ENCODE peak calls at places on chromosomes 13 and 19, in five cellular contexts. G is GM12891, W is transverse colon, Y is K562, S is esophagus muscularis mucosa. O is an unnamed sample.

GRCh38 chr13:100694722-100695644 is 20.4 kb upstream of the TMTC4 start:
- DNase-seq in Y (peak; percentile 46), W (peak; percentile 31), G (no peak), S (no peak), O (peak; percentile 21)

GRCh38 chr19:55392820-55393219 is 7.1 kb downstream of the RPL28 start:
- DNase-seq in W (no peak), S (no peak), Y (no peak), G (no peak), O (no peak)

GRCh38 chr19:16497042-16497441 is 848 bp downstream of the C19orf44 start:
- DNase-seq in S (no peak), G (no peak), Y (no peak), W (no peak), O (no peak)

GRCh38 chr19:13847033-13847899 is 29.7 kb upstream of the NANOS3 start:
- DNase-seq in Y (peak; percentile 83), W (peak; percentile 93), S (peak; percentile 99), G (peak; percentile 65), O (peak; percentile 70)

GRCh38 chr13:113042456-113042855 is 63.1 kb upstream of the F7 start:
- DNase-seq in Y (no peak), S (no peak), G (no peak), W (no peak), O (no peak)

GRCh38 chr19:56603829-56604228 is 8.7 kb downstream of the ZNF71 start:
- DNase-seq in W (no peak), S (no peak), G (no peak), Y (no peak), O (no peak)

GRCh38 chr13:46668302-46668720 is 115.3 kb downstream of the LRCH1 start:
- DNase-seq in W (no peak), S (no peak), Y (no peak), G (no peak), O (no peak)

GRCh38 chr13:95020298-95020987 is 280.8 kb downstream of the ABCC4 start:
- DNase-seq in W (no peak), G (no peak), S (no peak), Y (no peak), O (no peak)

GRCh38 chr13:109787135-109787954 is 962 bp upstream of the IRS2 start:
- DNase-seq in S (peak; percentile 92), Y (peak; percentile 51), G (no peak), W (peak; percentile 36), O (no peak)

GRCh38 chr13:92951273-92951820 is 275.3 kb upstream of the GPC6 start:
- DNase-seq in Y (no peak), G (no peak), W (no peak), S (no peak), O (no peak)

GRCh38 chr13:114219406-114219805 is 15.3 kb upstream of the CDC16 start:
- DNase-seq in S (no peak), G (no peak), Y (no peak), W (no peak), O (no peak)

DNA sequence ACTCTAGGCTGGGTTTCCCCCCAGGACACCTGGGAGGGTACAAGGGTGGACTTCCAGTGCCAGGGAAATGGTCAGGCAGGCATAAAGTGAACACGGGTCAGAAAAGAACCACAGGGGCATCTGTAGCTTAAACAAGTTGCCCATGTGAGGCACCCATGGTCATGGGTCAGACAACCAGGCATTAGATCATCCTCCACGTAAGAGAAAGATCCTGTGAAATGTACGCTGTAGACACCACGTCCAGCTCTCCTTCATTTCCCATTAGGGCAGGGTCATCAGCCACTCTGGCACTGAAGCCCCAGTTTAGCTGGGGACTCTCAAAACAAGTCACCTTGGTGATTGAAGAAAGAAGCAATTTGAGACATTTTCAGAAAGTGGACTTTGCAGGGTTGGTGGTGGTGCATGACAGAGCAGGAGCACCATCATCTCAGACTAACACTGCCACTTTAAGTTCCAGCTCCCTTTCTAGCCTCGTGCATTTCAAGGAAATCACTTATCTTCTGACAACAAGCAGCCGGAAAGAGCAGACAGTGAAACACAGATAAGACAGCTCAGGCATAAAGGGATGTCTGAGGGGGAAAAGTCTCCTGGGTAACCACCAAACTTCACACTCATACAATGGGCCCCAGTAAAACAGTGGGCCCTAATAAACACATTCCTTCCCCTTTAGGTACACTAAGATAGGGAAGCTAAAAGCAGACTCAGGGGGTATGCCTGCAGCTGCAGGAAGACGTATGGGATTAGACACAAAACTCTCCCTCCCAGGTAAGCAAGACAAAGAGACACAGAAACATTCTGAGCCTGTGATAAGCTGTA is 16.1 kb upstream of the SIGLEC6 start:
- DNase-seq in W (no peak), S (no peak), G (no peak), Y (peak; percentile 55), O (no peak)
- TF ChIP-seq POLR2AphosphoS5 in W (no peak), S (no peak), G (no peak), Y (peak; percentile 97), O (no peak)

DNA sequence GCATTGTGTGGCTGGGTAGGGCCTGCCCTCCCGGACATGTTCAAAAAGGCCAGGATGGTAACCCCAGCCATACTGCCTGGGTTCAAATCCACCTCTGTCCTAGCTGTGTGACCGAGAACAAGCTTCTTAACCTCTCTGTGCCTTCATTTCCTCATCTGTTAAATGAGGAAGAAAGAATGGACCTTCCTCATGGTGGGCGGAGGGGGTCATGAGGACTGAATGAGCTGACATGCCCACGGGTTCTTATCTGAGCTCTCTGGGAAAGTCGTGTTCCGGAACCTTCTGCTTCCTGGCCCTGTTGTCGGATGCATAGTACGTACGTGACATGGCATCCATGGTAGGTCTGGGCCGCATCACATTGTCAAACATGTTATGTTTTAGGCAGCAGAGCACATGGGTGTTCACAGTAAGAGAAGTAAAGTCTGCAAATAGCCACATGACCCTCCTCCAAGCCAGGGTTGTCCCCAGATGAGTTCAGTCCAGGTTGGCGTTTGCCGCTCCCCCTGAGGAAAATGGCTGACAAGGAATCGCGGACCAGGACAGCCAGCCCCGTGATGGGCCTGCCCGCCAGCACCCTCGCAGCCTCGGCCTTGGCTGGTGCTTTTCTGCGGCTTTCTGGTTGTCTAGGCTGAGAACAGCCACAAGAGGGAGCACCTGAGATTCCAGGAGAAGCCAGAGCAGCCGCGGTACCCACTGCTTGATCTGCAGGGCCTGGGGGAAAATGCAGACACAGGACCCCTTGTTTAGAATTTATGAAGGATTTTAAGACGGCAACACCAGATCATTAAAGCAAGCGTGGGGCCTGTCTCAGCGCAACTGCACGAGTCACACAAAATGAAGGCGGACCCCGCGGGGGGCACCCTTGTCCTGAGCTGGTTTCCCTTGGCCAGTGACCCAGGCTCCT is 2.4 kb upstream of the NTN5 start:
- DNase-seq in W (peak; percentile 86), Y (peak; percentile 86), G (peak; percentile 96), S (peak; percentile 93), O (peak; percentile 93)
- TF ChIP-seq POLR2AphosphoS5 in W (no peak), Y (no peak), G (no peak), S (peak; percentile 71), O (no peak)

DNA sequence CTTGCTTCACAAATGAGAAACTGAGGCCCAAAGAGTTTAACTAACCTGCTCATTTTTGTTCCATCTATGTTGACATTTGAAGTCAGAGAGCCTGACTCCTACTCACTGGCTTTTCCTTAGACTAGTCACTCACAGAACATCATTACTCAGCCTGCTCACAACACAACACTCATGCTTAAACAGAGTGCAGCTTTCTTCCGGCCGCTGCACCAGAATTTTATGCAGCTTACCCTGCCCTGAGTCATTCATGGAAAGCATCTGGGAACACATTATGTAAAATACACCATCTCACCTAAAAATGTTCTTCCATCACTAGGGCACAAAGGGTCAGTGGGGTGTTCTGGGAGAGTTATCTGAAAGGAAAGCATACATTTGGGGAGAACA is 303.4 kb downstream of the SPRY2 start:
- DNase-seq in Y (no peak), G (no peak), S (no peak), W (no peak), O (no peak)
- TF ChIP-seq POLR2AphosphoS5 in Y (no peak), G (no peak), S (no peak), W (no peak), O (no peak)

DNA sequence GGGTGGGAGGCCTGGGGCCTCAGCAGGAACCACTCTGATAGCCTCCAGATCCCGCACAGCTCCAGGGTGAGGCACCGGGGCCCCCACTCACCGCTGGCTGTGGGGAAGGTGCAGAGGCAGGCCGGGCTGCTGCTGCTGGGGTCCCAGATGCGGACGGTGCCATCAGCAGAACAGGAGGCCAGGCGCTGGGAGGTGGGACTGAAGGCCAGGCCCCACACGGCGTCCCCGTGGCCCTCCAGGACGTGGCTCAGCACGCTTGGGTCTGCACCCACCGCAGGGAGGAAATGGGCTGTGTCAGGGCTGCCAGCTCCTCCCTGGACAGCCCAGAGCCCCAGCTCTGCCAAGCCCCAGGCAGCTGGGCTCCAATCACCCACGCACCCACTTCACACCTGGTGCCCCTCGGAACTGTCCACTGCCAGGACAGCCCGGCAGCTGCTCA is 6.1 kb upstream of the PRKD2 start:
- DNase-seq in Y (no peak), G (no peak), S (no peak), W (no peak), O (no peak)
- TF ChIP-seq POLR2AphosphoS5 in Y (no peak), G (no peak), S (no peak), W (no peak), O (no peak)

DNA sequence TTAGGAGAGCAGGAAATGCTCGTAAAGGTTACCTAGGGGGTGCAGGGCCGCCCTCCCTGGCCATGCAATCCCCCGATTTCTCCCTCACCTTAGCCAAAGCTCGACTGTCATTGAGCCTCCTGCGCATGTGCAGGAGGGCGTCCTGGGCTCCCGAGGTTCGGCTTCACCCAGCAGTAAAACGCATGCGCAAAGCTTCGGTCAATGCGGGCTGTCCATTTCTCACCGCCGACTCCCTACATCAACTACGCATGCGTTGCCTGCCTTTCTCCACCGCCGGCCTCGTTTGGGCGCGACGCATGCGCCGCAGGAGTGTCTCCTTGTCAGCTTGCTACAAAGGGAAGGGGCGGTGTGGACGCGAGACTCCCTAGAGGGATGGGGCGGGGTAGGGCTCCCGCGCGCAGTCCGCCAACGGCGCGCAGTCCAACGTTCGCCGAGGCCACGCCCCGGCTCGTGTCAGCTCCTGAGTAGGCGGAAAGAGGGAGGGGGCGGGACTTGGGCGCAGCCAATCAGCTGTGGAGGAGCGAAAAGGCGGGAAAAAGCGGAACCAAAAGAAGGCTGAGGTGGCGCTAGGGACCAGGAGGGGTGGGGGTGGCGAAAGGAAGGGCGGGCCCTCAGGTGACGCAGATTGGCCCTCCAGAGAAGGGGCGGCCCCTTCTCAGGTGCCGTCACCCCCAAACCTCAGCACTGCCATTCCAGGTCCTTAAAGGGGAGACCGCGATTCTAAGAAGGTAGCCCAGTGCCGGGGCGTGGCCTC is at the start of the genes SYNGR4 and TMEM143:
- DNase-seq in W (peak; percentile 98), Y (peak; percentile 98), S (peak; percentile 100), G (peak; percentile 96), O (peak; percentile 98)
- TF ChIP-seq POLR2AphosphoS5 in W (peak; percentile 53), Y (peak; percentile 48), S (peak; percentile 98), G (no peak), O (no peak)

GRCh38 chr13:33611016-33611805 is 206.7 kb upstream of the RFC3 start:
- DNase-seq in Y (no peak), W (peak; percentile 10), S (peak; percentile 87), G (no peak), O (no peak)
- TF ChIP-seq POLR2AphosphoS5 in Y (no peak), W (no peak), S (no peak), G (no peak), O (no peak)